ENCODE peak calls at places on chromosomes 2 and 18, in ten cellular contexts. I is breast epithelium, R is K562, C is sigmoid colon, Z is HCT116, B is HL-60, W is upper lobe of left lung, D is GM23338, E is spleen, P is SK-N-SH. H is an unnamed sample.

GRCh38 chr2:169105433-169105832 is 36.1 kb downstream of the DHRS9 start:
- DNase-seq in I (no peak), R (no peak), C (no peak), Z (no peak), B (no peak), W (no peak), D (no peak), E (no peak), P (no peak), H (no peak)

GRCh38 chr2:189022002-189022401 is 47.8 kb downstream of the COL3A1 start:
- DNase-seq in I (no peak), R (no peak), C (peak; percentile 70), Z (no peak), B (no peak), W (no peak), D (no peak), E (no peak), P (peak; percentile 9), H (no peak)

GRCh38 chr2:203451686-203452085 is 83.4 kb downstream of the RAPH1 start:
- DNase-seq in I (no peak), R (no peak), C (no peak), Z (no peak), B (peak; percentile 2), W (no peak), D (no peak), E (no peak), P (no peak), H (no peak)

GRCh38 chr2:159449504-159450124 is 163.1 kb upstream of the WDSUB1 start:
- DNase-seq in I (no peak), R (no peak), C (no peak), Z (no peak), B (no peak), W (no peak), D (no peak), E (no peak), P (no peak), H (no peak)

GRCh38 chr18:22563098-22563707 is 145.5 kb upstream of the CTAGE1 start:
- DNase-seq in I (peak; percentile 38), R (peak; percentile 69), C (no peak), Z (peak; percentile 74), B (peak; percentile 28), W (peak; percentile 43), D (peak; percentile 72), E (no peak), P (peak; percentile 56), H (peak; percentile 59)

GRCh38 chr18:36672437-36673344 is 156.1 kb downstream of the TPGS2 start:
- DNase-seq in I (peak; percentile 80), R (no peak), C (no peak), Z (no peak), B (no peak), W (peak; percentile 31), D (no peak), E (no peak), P (no peak), H (peak; percentile 86)

GRCh38 chr2:98378901-98379300 is 32.6 kb downstream of the CNGA3 start:
- DNase-seq in I (peak; percentile 70), R (no peak), C (no peak), Z (no peak), B (no peak), W (peak; percentile 83), D (no peak), E (no peak), P (no peak), H (no peak)

GRCh38 chr2:158973511-158973956 is 5.1 kb downstream of the TANC1 start:
- DNase-seq in I (no peak), R (no peak), C (no peak), Z (no peak), B (no peak), W (peak; percentile 50), D (no peak), E (no peak), P (no peak), H (no peak)

GRCh38 chr18:78673516-78674321 is 305.9 kb upstream of the SALL3 start:
- DNase-seq in I (no peak), R (no peak), C (peak; percentile 52), Z (no peak), B (no peak), W (no peak), D (no peak), E (peak; percentile 56), P (no peak), H (no peak)

GRCh38 chr2:70456594-70457495 is 96.8 kb downstream of the TGFA start:
- DNase-seq in I (no peak), R (no peak), C (no peak), Z (no peak), B (no peak), W (no peak), D (no peak), E (no peak), P (no peak), H (no peak)

GRCh38 chr2:206260427-206261012 is 13.9 kb upstream of the ZDBF2 start:
- DNase-seq in I (no peak), R (peak; percentile 14), C (no peak), Z (no peak), B (no peak), W (no peak), D (peak; percentile 44), E (no peak), P (peak; percentile 48), H (no peak)

GRCh38 chr2:173192071-173192470 is 116.4 kb downstream of the MAP3K20 start:
- DNase-seq in I (no peak), R (no peak), C (no peak), Z (no peak), B (no peak), W (no peak), D (peak; percentile 40), E (no peak), P (no peak), H (no peak)

GRCh38 chr2:102418421-102418961 is 4.5 kb upstream of the IL18RAP start:
- DNase-seq in I (no peak), R (no peak), C (no peak), Z (no peak), B (peak; percentile 57), W (no peak), D (no peak), E (no peak), P (no peak), H (no peak)

DNA sequence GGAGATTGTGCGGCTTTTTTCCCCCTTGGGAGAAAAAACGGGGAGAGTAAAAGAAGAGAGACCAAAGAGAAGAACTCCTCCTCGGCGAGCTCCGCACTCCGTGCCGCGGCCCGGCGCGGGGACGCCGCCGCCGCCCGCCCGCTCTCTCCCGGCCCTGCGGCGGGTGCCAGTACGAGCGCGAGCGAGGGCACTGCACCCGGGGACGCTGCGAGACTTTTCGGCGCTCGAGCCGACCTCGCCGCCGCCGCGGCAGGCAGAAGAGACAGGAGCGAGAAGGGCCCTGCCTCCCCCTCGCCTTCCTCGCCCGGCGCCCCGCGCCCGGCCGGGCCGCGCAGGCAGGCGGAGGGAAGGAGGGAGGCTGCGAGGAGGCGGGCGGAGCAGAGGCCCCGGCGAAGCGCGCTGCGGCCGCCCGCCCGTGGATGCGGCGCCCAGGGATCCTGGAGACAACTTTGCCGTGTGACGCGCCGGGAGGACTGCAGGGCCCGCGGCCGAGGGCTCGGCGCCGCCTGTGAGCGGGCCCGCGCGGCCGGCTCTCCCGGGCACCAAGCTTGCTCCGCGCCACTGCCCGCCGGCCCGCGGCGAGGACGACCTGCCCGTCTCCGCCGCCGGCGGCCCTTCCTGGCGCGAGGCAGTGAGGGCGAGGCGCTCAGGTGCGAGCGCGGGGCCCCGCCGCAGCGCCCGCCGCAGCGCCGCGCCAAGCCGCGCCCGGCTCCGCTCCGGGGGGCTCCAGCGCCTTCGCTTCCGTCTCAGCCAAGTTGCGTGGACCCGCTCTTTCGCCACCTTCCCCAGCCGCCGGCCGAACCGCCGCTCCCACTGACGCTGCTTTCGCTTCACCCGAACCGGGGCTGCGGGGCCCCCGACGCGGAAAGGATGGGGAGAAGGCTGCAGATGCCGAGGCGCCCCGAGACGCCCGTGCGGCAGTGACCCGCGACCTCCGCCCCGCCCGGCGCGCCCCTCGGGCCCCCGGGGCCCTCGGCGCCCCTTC is 653 bp upstream of the INHBB start:
- DNase-seq in I (no peak), R (no peak), C (no peak), Z (no peak), B (no peak), W (no peak), D (peak; percentile 40), E (peak; percentile 82), P (peak; percentile 76), H (peak; percentile 10)
- H3K4me3 ChIP-seq in I (peak overlapping the region; percentile 75), R (no peak overlapping the region), C (peak overlapping the region; percentile 55), Z (peak overlapping the region; percentile 38), B (peak overlapping the region; percentile 48), W (peak overlapping the region; percentile 34), D (peak overlapping the region; percentile 52), E (peak overlapping the region; percentile 52), P (peak overlapping the region; percentile 35), H (peak overlapping the region; percentile 49)

GRCh38 chr2:63999049-63999448 is 20.2 kb downstream of the VPS54 start:
- DNase-seq in I (no peak), R (no peak), C (no peak), Z (no peak), B (no peak), W (no peak), D (no peak), E (no peak), P (no peak), H (no peak)

GRCh38 chr2:64005707-64006356 is 13.4 kb downstream of the VPS54 start:
- DNase-seq in I (no peak), R (no peak), C (no peak), Z (no peak), B (no peak), W (no peak), D (no peak), E (no peak), P (no peak), H (no peak)

GRCh38 chr2:64001382-64002101 is 17.7 kb downstream of the VPS54 start:
- DNase-seq in I (no peak), R (no peak), C (no peak), Z (no peak), B (no peak), W (no peak), D (no peak), E (no peak), P (no peak), H (no peak)

GRCh38 chr2:64003239-64003638 is 16.0 kb downstream of the VPS54 start:
- DNase-seq in I (no peak), R (no peak), C (no peak), Z (no peak), B (no peak), W (no peak), D (no peak), E (no peak), P (no peak), H (no peak)

GRCh38 chr2:64000630-64001381 is 18.4 kb downstream of the VPS54 start:
- DNase-seq in I (no peak), R (no peak), C (no peak), Z (no peak), B (no peak), W (no peak), D (peak; percentile 52), E (no peak), P (no peak), H (no peak)
- TF ChIP-seq CTCF in I (no peak), R (no peak), C (no peak), Z (peak; percentile 30), B (no peak), W (no peak), D (peak; percentile 33), E (no peak), P (no peak), H (no peak)

GRCh38 chr18:49001587-49001986 is 50.8 kb upstream of the SMAD7 start:
- DNase-seq in I (no peak), R (no peak), C (no peak), Z (no peak), B (no peak), W (no peak), D (no peak), E (no peak), P (no peak), H (no peak)
- TF ChIP-seq POLR2AphosphoS5 in I (no peak), R (no peak), C (no peak), Z (no peak), B (no peak), W (no peak), D (no peak), E (no peak), P (no peak), H (no peak)

GRCh38 chr2:226483745-226484619 is 315.6 kb downstream of the IRS1 start:
- DNase-seq in I (no peak), R (no peak), C (no peak), Z (no peak), B (no peak), W (no peak), D (peak; percentile 92), E (no peak), P (no peak), H (no peak)
- H3K4me3 ChIP-seq in I (no peak overlapping the region), R (no peak overlapping the region), C (no peak overlapping the region), Z (no peak overlapping the region), B (no peak overlapping the region), W (no peak overlapping the region), D (no peak overlapping the region), E (no peak overlapping the region), P (no peak overlapping the region), H (no peak overlapping the region)